ENCODE peak calls at places on chromosome 18, in nine cellular contexts. T is B cell; L is body of pancreas; O is AG09309; R is choroid plexus epithelial cell; B is Caki2; C is stimulated activated naive CD8-positive, alpha-beta T cell treated with anti-CD3 and anti-CD28 coated beads, Interleukin-15, Interleukin-2, amounts not matched to agents 100 U/mL and 50 U/mL, for 24 hours; Y is ovary; G is stimulated activated CD8-positive, alpha-beta memory T cell treated with anti-CD3 and anti-CD28 coated beads, Interleukin-2, amount 100 ng/mL, for 1 hour. I is an unnamed sample.

GRCh38 chr18:5073026-5073944 is 123.8 kb downstream of the AKAIN1 start:
- DNase-seq in O (no peak), L (no peak), Y (no peak), B (peak), T (no peak), G (no peak), C (peak), R (peak), I (peak)

GRCh38 chr18:75075016-75075305 is 134.0 kb downstream of the PTGR3 start:
- DNase-seq in O (no peak), L (no peak), T (no peak), R (no peak), G (no peak), B (no peak), Y (no peak), C (no peak), I (no peak)

GRCh38 chr18:57997820-57998219 is 46.2 kb upstream of the NEDD4L start:
- DNase-seq in O (no peak), R (no peak), G (no peak), L (no peak), C (no peak), T (no peak), Y (no peak), B (no peak), I (no peak)

GRCh38 chr18:35026407-35027061 is 14.7 kb upstream of the MAPRE2 start:
- DNase-seq in L (no peak), R (no peak), O (no peak), G (no peak), B (no peak), T (peak), Y (no peak), C (no peak), I (no peak)

GRCh38 chr18:78983530-78983929 is 3.9 kb downstream of the SALL3 start:
- DNase-seq in G (no peak), O (no peak), Y (no peak), R (no peak), B (no peak), T (no peak), C (no peak), L (no peak), I (no peak)

GRCh38 chr18:59379772-59380530 is 20.9 kb upstream of the LMAN1 start:
- DNase-seq in R (peak), C (no peak), B (no peak), T (no peak), G (no peak), L (no peak), O (peak), Y (no peak), I (no peak)

GRCh38 chr18:58670561-58671121 is 624 bp upstream of the MALT1 start:
- DNase-seq in B (no peak), C (no peak), Y (no peak), O (no peak), L (no peak), G (no peak), T (no peak), R (no peak), I (no peak)

GRCh38 chr18:62245699-62246098 is 58.6 kb downstream of the RELCH start:
- DNase-seq in G (no peak), T (no peak), O (no peak), B (no peak), Y (no peak), R (no peak), C (no peak), L (no peak), I (no peak)

GRCh38 chr18:48781041-48781989 is 169.4 kb downstream of the SMAD7 start:
- DNase-seq in C (no peak), Y (peak), G (no peak), T (peak), B (no peak), R (peak), L (peak), O (no peak), I (peak)

GRCh38 chr18:74899554-74899953 is 301.9 kb downstream of the ZNF407 start:
- DNase-seq in L (peak), Y (peak), C (no peak), T (no peak), B (no peak), G (no peak), R (peak), O (no peak), I (no peak)

GRCh38 chr18:2883137-2883671 is 36.4 kb downstream of the EMILIN2 start:
- DNase-seq in G (no peak), B (no peak), T (no peak), O (no peak), C (peak), Y (peak), R (no peak), L (no peak), I (no peak)

GRCh38 chr18:56443508-56443907 is 194.9 kb downstream of the TXNL1 start:
- DNase-seq in O (no peak), C (no peak), G (no peak), B (no peak), Y (no peak), L (no peak), R (no peak), T (no peak), I (no peak)

GRCh38 chr18:47151457-47151856 is 1.2 kb upstream of the HDHD2 start:
- DNase-seq in B (no peak), R (no peak), L (no peak), G (no peak), O (no peak), Y (no peak), C (no peak), T (no peak), I (no peak)

GRCh38 chr18:48017625-48018024 is 87.2 kb upstream of the SMAD2 start:
- DNase-seq in Y (no peak), C (no peak), B (no peak), R (no peak), O (peak), G (no peak), L (no peak), T (no peak), I (no peak)

GRCh38 chr18:74196220-74197119 is 48.1 kb downstream of the TIMM21 start:
- DNase-seq in L (peak), G (peak), C (peak), R (peak), Y (no peak), T (peak), B (peak), O (no peak), I (peak)

GRCh38 chr18:40004246-40004645 is 1950.8 kb upstream of the PIK3C3 start:
- DNase-seq in O (no peak), T (no peak), Y (no peak), G (no peak), R (no peak), L (no peak), C (no peak), B (no peak), I (peak)

GRCh38 chr18:50456285-50456684 is 81.4 kb downstream of the SKA1 start:
- DNase-seq in O (no peak), G (no peak), B (no peak), R (no peak), T (no peak), Y (no peak), C (no peak), L (no peak), I (no peak)

GRCh38 chr18:61635901-61636528 is 256.8 kb downstream of the RNF152 start:
- DNase-seq in C (peak), B (peak), O (peak), G (no peak), T (no peak), R (peak), L (peak), Y (peak), I (peak)

GRCh38 chr18:62420151-62420512 is 95.0 kb downstream of the TNFRSF11A start:
- DNase-seq in R (peak), O (no peak), G (no peak), T (no peak), C (peak), Y (no peak), L (no peak), B (peak), I (no peak)

GRCh38 chr18:2412261-2412660 is 159.0 kb downstream of the METTL4 start:
- DNase-seq in Y (no peak), C (no peak), B (no peak), R (no peak), G (no peak), O (no peak), L (no peak), T (no peak), I (no peak)

GRCh38 chr18:76259726-76260125 is 235.3 kb downstream of the ZNF516 start:
- DNase-seq in T (no peak), G (no peak), R (no peak), C (no peak), O (no peak), B (no peak), Y (peak), L (no peak), I (no peak)

GRCh38 chr18:64370036-64370435 is 221.1 kb upstream of the LINC00305 start:
- DNase-seq in O (no peak), G (no peak), Y (no peak), B (no peak), R (no peak), L (no peak), C (no peak), T (no peak), I (no peak)

GRCh38 chr18:55549474-55550104 is 38.4 kb downstream of the TCF4 start:
- DNase-seq in O (no peak), Y (no peak), C (no peak), G (no peak), L (no peak), R (no peak), T (no peak), B (no peak), I (no peak)

GRCh38 chr18:70468861-70469570 is 180.2 kb downstream of the SOCS6 start:
- DNase-seq in Y (no peak), L (no peak), G (no peak), T (no peak), B (no peak), O (no peak), C (no peak), R (no peak), I (no peak)

GRCh38 chr18:61854578-61854977 is 38.2 kb downstream of the RNF152 start:
- DNase-seq in R (peak), G (no peak), B (no peak), T (no peak), O (no peak), C (no peak), Y (no peak), L (peak), I (peak)

GRCh38 chr18:7725897-7726296 is 158.8 kb downstream of the PTPRM start:
- DNase-seq in B (no peak), G (no peak), Y (no peak), R (no peak), L (no peak), T (no peak), C (no peak), O (no peak), I (no peak)

GRCh38 chr18:42141439-42141838 is 186.4 kb downstream of the PIK3C3 start:
- DNase-seq in L (no peak), G (no peak), C (no peak), T (no peak), B (no peak), R (peak), O (no peak), Y (no peak), I (no peak)

GRCh38 chr18:73741946-73742345 is 405.7 kb downstream of the FBXO15 start:
- DNase-seq in L (no peak), O (no peak), C (no peak), Y (no peak), T (no peak), B (no peak), R (peak), G (no peak), I (no peak)

GRCh38 chr18:23135679-23136325 is 517 bp downstream of the CABLES1 start:
- DNase-seq in L (peak), G (no peak), C (peak), B (no peak), T (peak), Y (peak), O (no peak), R (peak), I (no peak)